ENCODE peak calls at places on chromosomes 4 and X, in six cellular contexts. U, R, G, P, X and D are unnamed samples.
A peak's percentile ranks its signal among the peaks of the same experiment; 100 is the strongest.

GRCh38 chrX:85115252-85115651 is 111.6 kb downstream of the APOOL start:
- DNase-seq in U (no peak), R (no peak), G (no peak), P (no peak), X (no peak), D (no peak)

GRCh38 chrX:69951756-69952155 is 98.0 kb downstream of the AWAT2 start:
- DNase-seq in U (no peak), R (no peak), G (no peak), P (no peak), X (no peak), D (no peak)

GRCh38 chr4:7414736-7415510 is 19.8 kb downstream of the PSAPL1 start:
- DNase-seq in U (no peak), R (no peak), G (no peak), P (no peak), X (no peak), D (peak; percentile 1)

GRCh38 chr4:8897768-8898167 is 26.1 kb upstream of the HMX1 start:
- DNase-seq in U (no peak), R (no peak), G (no peak), P (no peak), X (no peak), D (no peak)

GRCh38 chr4:107035711-107036601 is at the start of gene DKK2:
- DNase-seq in U (peak; percentile 66), R (peak; percentile 33), G (peak; percentile 24), P (no peak), X (peak; percentile 62), D (no peak)

GRCh38 chr4:39066371-39066770 is 4.3 kb downstream of the KLHL5 start:
- DNase-seq in U (no peak), R (no peak), G (no peak), P (no peak), X (no peak), D (no peak)

GRCh38 chr4:110164856-110165255 is 33.6 kb downstream of the ELOVL6 start:
- DNase-seq in U (no peak), R (no peak), G (no peak), P (no peak), X (no peak), D (no peak)

GRCh38 chr4:98117363-98117762 is 25.9 kb downstream of the STPG2 start:
- DNase-seq in U (no peak), R (no peak), G (no peak), P (no peak), X (no peak), D (no peak)

GRCh38 chrX:16671005-16671404 is 21.0 kb downstream of the S100G start:
- DNase-seq in U (peak; percentile 57), R (peak; percentile 19), G (peak; percentile 32), P (no peak), X (no peak), D (no peak)

GRCh38 chr4:113584407-113585150 is 177.0 kb downstream of the CAMK2D start:
- DNase-seq in U (peak; percentile 13), R (no peak), G (peak; percentile 80), P (no peak), X (peak; percentile 57), D (no peak)

GRCh38 chr4:55851885-55852284 is 1.6 kb upstream of the EXOC1 start:
- DNase-seq in U (no peak), R (no peak), G (no peak), P (no peak), X (no peak), D (no peak)

GRCh38 chrX:128460835-128461234 is 408.6 kb upstream of the ACTRT1 start:
- DNase-seq in U (peak; percentile 10), R (no peak), G (no peak), P (no peak), X (no peak), D (no peak)

GRCh38 chr4:110626532-110627153 is 3.8 kb upstream of the PITX2 start:
- DNase-seq in U (no peak), R (no peak), G (no peak), P (no peak), X (no peak), D (no peak)

GRCh38 chr4:181822005-181822375 is 421.2 kb upstream of the TENM3 start:
- DNase-seq in U (no peak), R (peak; percentile 25), G (peak; percentile 73), P (no peak), X (no peak), D (no peak)

GRCh38 chr4:153523941-153524386 is 57.8 kb downstream of the TMEM131L start:
- DNase-seq in U (no peak), R (no peak), G (peak; percentile 53), P (no peak), X (no peak), D (no peak)

GRCh38 chr4:30718021-30718888 is 1.9 kb upstream of the PCDH7 start:
- DNase-seq in U (peak; percentile 76), R (peak; percentile 37), G (peak; percentile 60), P (no peak), X (peak; percentile 55), D (peak; percentile 86)

GRCh38 chr4:41977709-41978108 is 3.8 kb upstream of the DCAF4L1 start:
- DNase-seq in U (no peak), R (no peak), G (peak; percentile 18), P (no peak), X (no peak), D (no peak)

GRCh38 chr4:181224826-181225225 is 1018.4 kb upstream of the TENM3 start:
- DNase-seq in U (no peak), R (no peak), G (peak; percentile 58), P (no peak), X (no peak), D (no peak)

GRCh38 chr4:176540814-176541213 is 221.0 kb downstream of the SPCS3 start:
- DNase-seq in U (no peak), R (no peak), G (peak; percentile 50), P (no peak), X (no peak), D (no peak)

GRCh38 chr4:88659061-88659889 is 38.4 kb downstream of the NAP1L5 start:
- DNase-seq in U (peak; percentile 71), R (peak; percentile 36), G (peak; percentile 62), P (peak; percentile 25), X (peak; percentile 50), D (no peak)

GRCh38 chr4:183261953-183262775 is 57.9 kb downstream of the CLDN22 start:
- DNase-seq in U (peak; percentile 88), R (peak; percentile 86), G (peak; percentile 37), P (peak; percentile 59), X (peak; percentile 83), D (no peak)

GRCh38 chr4:5973486-5974220 is 44.6 kb downstream of the C4orf50 start:
- DNase-seq in U (no peak), R (no peak), G (no peak), P (no peak), X (no peak), D (peak; percentile 52)

GRCh38 chr4:72374156-72374555 is 194.9 kb downstream of the ADAMTS3 start:
- DNase-seq in U (no peak), R (no peak), G (no peak), P (no peak), X (no peak), D (no peak)

DNA sequence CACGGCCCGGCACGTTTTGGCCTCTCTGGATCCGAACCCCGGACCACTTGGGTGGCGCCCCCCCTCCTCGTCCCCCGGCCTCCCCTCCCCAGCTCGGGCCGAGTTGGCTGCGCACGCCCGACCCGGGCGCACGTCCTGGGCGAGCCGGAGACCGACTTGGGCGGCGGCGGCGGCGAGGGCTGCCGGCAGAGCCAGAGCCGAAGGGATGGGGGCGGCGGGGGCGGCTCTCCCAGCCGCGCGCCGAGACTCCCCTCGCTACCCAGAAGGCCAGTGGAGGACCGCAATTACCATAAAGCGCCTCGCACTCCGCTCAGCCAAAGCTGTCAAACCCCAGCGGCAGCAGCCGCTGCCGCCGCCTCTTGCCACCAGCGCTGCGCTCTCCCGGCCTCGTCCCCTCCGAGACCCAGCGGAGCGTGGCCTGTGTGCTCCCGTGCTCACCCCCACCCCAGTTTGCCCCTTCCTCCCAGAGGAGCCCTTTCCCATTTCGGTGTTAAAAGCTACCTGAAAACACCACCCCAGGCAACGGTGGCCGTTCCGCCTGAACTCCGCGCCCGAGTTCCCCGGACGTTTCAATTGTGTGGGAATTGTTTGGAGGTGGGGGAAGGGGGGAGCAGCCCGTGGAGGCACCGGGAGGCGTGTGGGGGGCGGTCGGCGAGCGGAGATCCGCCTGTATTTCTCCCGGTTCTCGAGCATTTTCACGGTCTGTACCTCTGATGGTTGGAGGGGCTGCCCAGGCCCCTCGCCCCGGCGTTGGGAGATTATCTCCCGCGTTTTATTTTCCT is 697 bp upstream of the BCOR start:
- DNase-seq in U (peak; percentile 85), R (peak; percentile 65), G (no peak), P (no peak), X (peak; percentile 71), D (no peak)
- TF ChIP-seq CTCF in U (no peak), R (no peak), G (no peak), P (no peak), X (no peak), D (no peak)

DNA sequence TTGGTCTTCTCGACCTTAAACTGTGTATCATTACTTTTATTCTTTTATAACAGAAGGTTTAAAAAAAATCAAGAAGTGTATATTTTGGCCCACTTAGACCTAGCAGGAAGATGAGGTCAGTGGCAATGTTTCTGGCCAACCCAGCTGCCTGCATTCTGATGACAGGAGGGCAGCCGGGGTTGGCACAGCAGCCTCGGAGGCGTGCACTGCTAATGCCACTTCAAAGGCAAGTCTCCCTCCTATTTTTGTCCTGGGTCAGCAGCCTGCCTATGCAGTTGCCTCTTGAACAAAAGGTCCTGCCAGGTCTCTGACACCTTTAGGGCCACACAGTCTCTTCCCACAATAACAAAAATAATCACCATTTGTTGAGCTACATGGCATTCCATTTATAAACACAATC is 89.4 kb upstream of the MYOZ2 start:
- DNase-seq in U (no peak), R (no peak), G (no peak), P (peak; percentile 63), X (peak; percentile 93), D (peak; percentile 84)
- H3K4me1 ChIP-seq in U (peaks cover 1% of the 10 kb centered on the region), R (peaks cover 18% of the 10 kb centered on the region), G (peaks cover 6% of the 10 kb centered on the region), P (peaks cover 34% of the 10 kb centered on the region), X (peaks cover 44% of the 10 kb centered on the region), D (peaks cover 50% of the 10 kb centered on the region)

DNA sequence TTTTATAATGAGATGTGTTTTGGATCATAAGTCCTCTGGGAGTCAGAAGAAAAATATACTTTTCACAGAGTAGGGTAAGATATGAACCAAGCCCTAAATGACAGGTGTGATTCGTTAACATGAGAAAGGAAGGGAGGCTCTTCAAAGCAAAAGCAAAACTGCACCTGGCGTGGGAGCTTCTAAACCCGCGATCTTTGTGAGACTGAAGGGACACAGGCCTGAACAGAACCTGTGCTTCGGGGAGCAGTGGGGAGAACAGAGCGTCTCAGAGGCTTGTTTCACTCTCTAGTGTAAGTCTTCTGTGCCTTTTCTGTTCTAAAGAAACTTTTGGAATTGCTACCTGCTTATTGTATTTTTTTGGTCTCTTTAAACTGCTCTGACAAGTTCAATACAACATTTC is 30.2 kb upstream of the CYP4V2 start:
- DNase-seq in U (no peak), R (no peak), G (no peak), P (no peak), X (no peak), D (no peak)
- H3K4me3 ChIP-seq in U (no peak overlapping the region), R (no peak overlapping the region), G (no peak overlapping the region), P (no peak overlapping the region), X (no peak overlapping the region), D (no peak overlapping the region)

GRCh38 chrX:10441464-10441863 is 178.9 kb downstream of the MID1 start:
- DNase-seq in U (no peak), R (no peak), G (no peak), P (no peak), X (no peak), D (no peak)

GRCh38 chrX:10447577-10448214 is 172.7 kb downstream of the MID1 start:
- DNase-seq in U (no peak), R (no peak), G (peak; percentile 61), P (no peak), X (no peak), D (no peak)

DNA sequence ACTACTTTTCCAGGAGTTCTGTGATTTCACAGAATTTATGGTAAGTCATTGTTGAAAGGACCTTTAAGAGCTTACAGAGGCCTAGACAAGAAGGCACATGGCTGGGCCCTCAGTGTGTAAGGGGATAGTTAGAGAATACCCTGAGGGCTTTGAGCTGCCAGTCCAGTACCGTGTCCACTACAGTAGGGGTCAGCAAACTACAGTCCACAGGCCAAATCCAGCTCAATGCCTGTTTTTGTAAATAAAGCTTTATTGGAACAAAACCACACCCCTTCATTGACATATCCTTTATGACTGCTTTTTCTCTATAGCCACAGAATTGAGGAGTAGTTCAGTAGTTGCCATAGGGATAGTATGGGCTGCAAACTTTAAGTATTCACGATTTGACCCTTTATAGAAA is 176.2 kb downstream of the MID1 start:
- DNase-seq in U (no peak), R (peak; percentile 9), G (no peak), P (no peak), X (no peak), D (no peak)
- TF ChIP-seq CTCF in U (peak; percentile 20), R (peak; percentile 45), G (no peak), P (no peak), X (no peak), D (no peak)